ENCODE peak calls at places on chromosomes 16 and 17, in ten cellular contexts. X is SHP77 treated with DMSO at 0.1 percent for 48 hours; K is NCI-H1417 treated with DMSO at 0.1 percent for 48 hours; I is HS-5; Y is stimulated activated CD8-positive, alpha-beta memory T cell treated with anti-CD3 and anti-CD28 coated beads, Interleukin-7, amount 100 ng/mL, for 1 hour; Q is fibroblast of pulmonary artery; P is GM10248; W is vagina; M is left cardiac atrium; T is T-cell. F is an unnamed sample.

GRCh38 chr17:80477647-80478478 is 1.5 kb upstream of the NPTX1 start:
- DNase-seq in T (peak; percentile 10), M (no peak), P (no peak), X (no peak), K (no peak), I (no peak), Y (no peak), Q (peak; percentile 46), W (no peak), F (peak; percentile 64)

GRCh38 chr17:27296427-27296979 is 2.6 kb downstream of the WSB1 start:
- DNase-seq in K (no peak), W (no peak), X (no peak), T (no peak), M (no peak), I (peak; percentile 56), Y (no peak), Q (peak; percentile 79), P (no peak), F (no peak)

GRCh38 chr17:45009676-45010467 is 41.6 kb downstream of the DCAKD start:
- DNase-seq in M (no peak), K (no peak), P (no peak), I (no peak), T (no peak), Q (no peak), Y (no peak), X (no peak), W (no peak), F (no peak)

GRCh38 chr17:13931752-13932477 is 137.4 kb upstream of the COX10 start:
- DNase-seq in T (no peak), W (peak; percentile 92), K (no peak), X (no peak), M (peak; percentile 71), P (no peak), Q (peak; percentile 37), I (no peak), Y (no peak), F (no peak)

GRCh38 chr17:10702574-10702973 is 5.2 kb downstream of the ADPRM start:
- DNase-seq in M (no peak), K (no peak), P (no peak), X (no peak), T (no peak), Y (no peak), W (no peak), Q (peak; percentile 56), I (no peak), F (no peak)

GRCh38 chr16:31785126-31785525 is 88.5 kb upstream of the ZNF267 start:
- DNase-seq in Y (no peak), X (no peak), Q (no peak), T (no peak), W (no peak), M (no peak), P (no peak), K (no peak), I (no peak), F (no peak)

GRCh38 chr17:64323774-64324173 is 60.7 kb upstream of the TEX2 start:
- DNase-seq in T (no peak), M (no peak), Q (no peak), X (no peak), I (no peak), P (peak; percentile 49), Y (no peak), W (no peak), K (no peak), F (no peak)

GRCh38 chr16:29820730-29821662 is 734 bp downstream of the MVP start:
- DNase-seq in W (peak; percentile 88), Q (peak; percentile 23), P (peak; percentile 72), X (no peak), Y (no peak), I (no peak), K (no peak), T (no peak), M (peak; percentile 68), F (no peak)

GRCh38 chr17:38421224-38421841 is 6.9 kb upstream of the ARHGAP23 start:
- DNase-seq in I (no peak), W (no peak), M (peak; percentile 42), K (no peak), P (no peak), Y (no peak), Q (peak; percentile 70), T (no peak), X (no peak), F (no peak)

GRCh38 chr17:46875849-46876352 is 24.5 kb downstream of the WNT9B start:
- DNase-seq in T (no peak), P (no peak), W (no peak), Q (no peak), K (no peak), M (no peak), Y (no peak), I (no peak), X (no peak), F (no peak)

GRCh38 chr16:1691276-1691675 is 13.2 kb downstream of the JPT2 start:
- DNase-seq in K (no peak), W (no peak), I (no peak), M (no peak), Y (no peak), P (no peak), Q (peak; percentile 27), T (no peak), X (no peak), F (no peak)

GRCh38 chr17:65278820-65279184 is 141.6 kb downstream of the RGS9 start:
- DNase-seq in P (no peak), Y (no peak), X (no peak), T (no peak), W (no peak), M (no peak), K (no peak), I (no peak), Q (no peak), F (no peak)

GRCh38 chr17:30310562-30310961 is 18.8 kb upstream of the BLMH start:
- DNase-seq in Q (no peak), P (no peak), T (no peak), Y (no peak), W (no peak), I (no peak), M (no peak), K (no peak), X (no peak), F (no peak)

GRCh38 chr17:81310963-81311550 is 15.9 kb upstream of the SLC38A10 start:
- DNase-seq in M (no peak), K (no peak), Q (no peak), I (no peak), W (no peak), Y (no peak), X (no peak), P (no peak), T (no peak), F (no peak)

GRCh38 chr17:8736362-8736761 is 8.3 kb downstream of the CCDC42 start:
- DNase-seq in I (no peak), T (no peak), Y (no peak), X (no peak), P (no peak), W (no peak), M (no peak), Q (no peak), K (no peak), F (no peak)

GRCh38 chr17:64401941-64402340 is 11.3 kb upstream of the PECAM1 start:
- DNase-seq in K (no peak), X (no peak), M (no peak), P (no peak), Q (no peak), W (no peak), I (no peak), Y (no peak), T (no peak), F (no peak)

GRCh38 chr17:76996741-76997694 is 128.8 kb downstream of the MGAT5B start:
- DNase-seq in Q (no peak), T (peak; percentile 25), Y (no peak), P (no peak), M (no peak), K (no peak), W (no peak), X (no peak), I (no peak), F (no peak)

GRCh38 chr17:42329025-42329976 is 41.0 kb downstream of the STAT5A start:
- DNase-seq in W (no peak), K (no peak), I (peak; percentile 53), Y (no peak), P (no peak), M (no peak), T (no peak), Q (peak; percentile 78), X (no peak), F (peak; percentile 22)

GRCh38 chr16:83205896-83206295 is 579.1 kb downstream of the CDH13 start:
- DNase-seq in K (no peak), M (no peak), X (no peak), Y (no peak), W (no peak), I (no peak), P (no peak), Q (no peak), T (no peak), F (no peak)

GRCh38 chr17:61400058-61400785 is 579 bp downstream of the TBX2 start:
- DNase-seq in K (no peak), Q (peak; percentile 54), I (no peak), M (no peak), P (no peak), Y (no peak), X (no peak), T (no peak), W (no peak), F (no peak)

GRCh38 chr16:10950393-10950792 is 6.0 kb downstream of the CLEC16A start:
- DNase-seq in X (no peak), K (no peak), I (no peak), M (no peak), W (no peak), P (no peak), Q (no peak), Y (no peak), T (no peak), F (no peak)

GRCh38 chr16:1831537-1832075 is 4.6 kb downstream of the FAHD1 start:
- DNase-seq in Y (no peak), T (no peak), M (no peak), P (no peak), I (no peak), X (no peak), Q (no peak), W (no peak), K (no peak), F (no peak)

GRCh38 chr16:440627-441026 is 15.2 kb downstream of the RAB11FIP3 start:
- DNase-seq in Q (no peak), Y (no peak), W (no peak), T (no peak), K (no peak), I (no peak), M (no peak), X (no peak), P (no peak), F (no peak)

GRCh38 chr17:50817142-50817751 is 18.1 kb upstream of the WFIKKN2 start:
- DNase-seq in I (no peak), P (peak; percentile 71), M (peak; percentile 67), T (peak; percentile 28), Q (peak; percentile 31), W (no peak), X (no peak), K (no peak), Y (peak; percentile 21), F (peak; percentile 53)

GRCh38 chr16:89924298-89924924 is 1.3 kb downstream of the TUBB3 start:
- DNase-seq in Y (no peak), T (peak; percentile 27), K (no peak), I (no peak), Q (peak; percentile 54), X (peak; percentile 19), M (peak; percentile 39), P (no peak), W (no peak), F (peak; percentile 64)

GRCh38 chr16:11289202-11289601 is 8.1 kb upstream of the PRM1 start:
- DNase-seq in T (no peak), P (no peak), X (no peak), W (no peak), M (no peak), K (no peak), Q (no peak), Y (no peak), I (no peak), F (no peak)

GRCh38 chr17:79814624-79814965 is 17.7 kb upstream of the CBX8 start:
- DNase-seq in I (no peak), Q (no peak), M (no peak), Y (no peak), W (no peak), X (no peak), P (no peak), K (no peak), T (no peak), F (no peak)

GRCh38 chr17:69638516-69638915 is 224.0 kb downstream of the MAP2K6 start:
- DNase-seq in P (no peak), I (no peak), M (no peak), Y (no peak), X (no peak), Q (no peak), W (no peak), K (no peak), T (no peak), F (no peak)